ENCODE peak calls at places on chromosomes 16 and 17, in five cellular contexts. V is fibroblast of villous mesenchyme; K is GM23248; E is A549; R is CD8-positive, alpha-beta memory T cell. Y is an unnamed sample.

GRCh38 chr17:39547713-39548478 is 59.8 kb downstream of the NEUROD2 start:
- DNase-seq in V (peak), K (peak), E (peak), R (peak), Y (peak)

GRCh38 chr16:4315185-4316102 is at the start of gene GLIS2:
- DNase-seq in V (peak), K (peak), E (peak), R (peak), Y (peak)

GRCh38 chr16:11361751-11362742 is 16.8 kb downstream of the RMI2 start:
- DNase-seq in V (no peak), K (peak), E (no peak), R (peak), Y (no peak)

GRCh38 chr16:13779676-13780075 is 140.3 kb upstream of the ERCC4 start:
- DNase-seq in V (no peak), K (no peak), E (no peak), R (no peak), Y (no peak)

GRCh38 chr16:66342294-66342900 is 24.1 kb upstream of the CDH5 start:
- DNase-seq in V (peak), K (peak), E (peak), R (no peak), Y (peak)

GRCh38 chr17:75908201-75908600 is 3.5 kb upstream of the MRPL38 start:
- DNase-seq in V (no peak), K (peak), E (no peak), R (no peak), Y (no peak)

GRCh38 chr16:87725596-87726235 is 40.1 kb downstream of the KLHDC4 start:
- DNase-seq in V (peak), K (no peak), E (peak), R (no peak), Y (peak)

GRCh38 chr16:77385481-77385880 is 49.4 kb downstream of the ADAMTS18 start:
- DNase-seq in V (no peak), K (no peak), E (no peak), R (no peak), Y (no peak)

GRCh38 chr17:72270530-72270929 is 149.7 kb downstream of the SOX9 start:
- DNase-seq in V (peak), K (peak), E (peak), R (no peak), Y (peak)

GRCh38 chr17:1153795-1154546 is 25.8 kb downstream of the ABR start:
- DNase-seq in V (peak), K (peak), E (peak), R (no peak), Y (peak)

GRCh38 chr16:55853114-55853513 is 20.2 kb upstream of the CES1 start:
- DNase-seq in V (no peak), K (peak), E (no peak), R (no peak), Y (peak)

GRCh38 chr17:7380321-7380720 is 568 bp upstream of the TNK1 start:
- DNase-seq in V (peak), K (peak), E (no peak), R (no peak), Y (no peak)

GRCh38 chr17:78401891-78402290 is 23.4 kb downstream of the PGS1 start:
- DNase-seq in V (no peak), K (no peak), E (no peak), R (no peak), Y (no peak)

GRCh38 chr16:52050418-52050817 is 496.5 kb downstream of the TOX3 start:
- DNase-seq in V (peak), K (peak), E (no peak), R (no peak), Y (peak)

GRCh38 chr17:83203472-83204221 is 124.2 kb downstream of the METRNL start:
- DNase-seq in V (peak), K (peak), E (no peak), R (no peak), Y (no peak)

GRCh38 chr17:66542967-66543525 is 240.6 kb downstream of the PRKCA start:
- DNase-seq in V (peak), K (peak), E (no peak), R (no peak), Y (peak)

GRCh38 chr16:4249546-4249945 is 7.7 kb upstream of the SRL start:
- DNase-seq in V (no peak), K (no peak), E (no peak), R (no peak), Y (no peak)

GRCh38 chr16:52546291-52546941 is 527 bp downstream of the TOX3 start:
- DNase-seq in V (no peak), K (peak), E (no peak), R (no peak), Y (no peak)

GRCh38 chr17:78828470-78829185 is 12.0 kb downstream of the USP36 start:
- DNase-seq in V (peak), K (peak), E (peak), R (no peak), Y (peak)

GRCh38 chr17:73165616-73166404 is 1.0 kb downstream of the SSTR2 start:
- DNase-seq in V (no peak), K (peak), E (no peak), R (no peak), Y (no peak)

GRCh38 chr16:80964351-80964750 is 42.3 kb downstream of the CMC2 start:
- DNase-seq in V (no peak), K (no peak), E (no peak), R (no peak), Y (no peak)

GRCh38 chr17:38440614-38441397 is 12.5 kb downstream of the ARHGAP23 start:
- DNase-seq in V (no peak), K (no peak), E (no peak), R (no peak), Y (no peak)

GRCh38 chr17:78763561-78763960 is 18.5 kb downstream of the CYTH1 start:
- DNase-seq in V (no peak), K (no peak), E (no peak), R (no peak), Y (peak)

GRCh38 chr16:67796099-67796718 is 10.2 kb downstream of the RANBP10 start:
- DNase-seq in V (no peak), K (no peak), E (no peak), R (no peak), Y (no peak)

GRCh38 chr16:89133457-89134127 is 38.0 kb upstream of the CDH15 start:
- DNase-seq in V (no peak), K (no peak), E (no peak), R (no peak), Y (no peak)

GRCh38 chr17:60601443-60602384 is 1.7 kb downstream of the PPM1D start:
- DNase-seq in V (peak), K (peak), E (peak), R (peak), Y (peak)

GRCh38 chr16:5461141-5461540 is 363.5 kb upstream of the EEF2KMT start:
- DNase-seq in V (no peak), K (no peak), E (no peak), R (no peak), Y (no peak)

GRCh38 chr16:87435399-87436224 is 43.5 kb downstream of the MAP1LC3B start:
- DNase-seq in V (peak), K (peak), E (no peak), R (no peak), Y (peak)

GRCh38 chr17:65018612-65019290 is 37.8 kb downstream of the GNA13 start:
- DNase-seq in V (peak), K (peak), E (no peak), R (no peak), Y (peak)

GRCh38 chr16:68636064-68636551 is 9.0 kb upstream of the CDH3 start:
- DNase-seq in V (no peak), K (peak), E (peak), R (no peak), Y (no peak)

GRCh38 chr17:79834575-79835469 is 4.4 kb downstream of the CBX4 start:
- DNase-seq in V (no peak), K (no peak), E (peak), R (peak), Y (no peak)

GRCh38 chr17:79843917-79844815 is 4.9 kb upstream of the CBX4 start:
- DNase-seq in V (peak), K (peak), E (peak), R (no peak), Y (peak)

GRCh38 chr16:84982434-84982833 is 28.9 kb downstream of the ZDHHC7 start:
- DNase-seq in V (no peak), K (no peak), E (no peak), R (no peak), Y (no peak)

GRCh38 chr17:19676901-19677300 is 28.4 kb downstream of the ALDH3A2 start:
- DNase-seq in V (no peak), K (no peak), E (no peak), R (no peak), Y (no peak)

GRCh38 chr17:76237859-76238313 is 2.4 kb downstream of the RNF157 start:
- DNase-seq in V (no peak), K (peak), E (peak), R (no peak), Y (no peak)

GRCh38 chr17:48577946-48578615 is at the start of gene HOXB4:
- DNase-seq in V (peak), K (peak), E (no peak), R (peak), Y (no peak)
- H3K4me3 ChIP-seq in V (peak), K (peak), E (no peak), R (peak), Y (no peak)

GRCh38 chr17:44655983-44656700 is at the start of gene MEIOC:
- DNase-seq in V (peak), K (peak), E (peak), R (peak), Y (no peak)
- H3K4me3 ChIP-seq in V (peak), K (no peak), E (peak), R (no peak), Y (no peak)

GRCh38 chr16:50553731-50554360 is 5.7 kb downstream of the NKD1 start:
- DNase-seq in V (no peak), K (no peak), E (no peak), R (no peak), Y (no peak)
- H3K4me3 ChIP-seq in V (no peak), K (no peak), E (no peak), R (no peak), Y (no peak)

GRCh38 chr17:74467221-74467951 is 952 bp downstream of the CD300A start:
- DNase-seq in V (no peak), K (no peak), E (no peak), R (no peak), Y (no peak)
- H3K4me3 ChIP-seq in V (no peak), K (no peak), E (no peak), R (peak), Y (no peak)